ENCODE peak calls at places on chromosomes 12 and 14, in nine cellular contexts. V is GM23248; H is mesendoderm; X is aorta; Q is colonic mucosa; J is brain microvascular endothelial cell; D is effector memory CD4-positive, alpha-beta T cell; Y is GM23338; M is AG04450. K is an unnamed sample.

GRCh38 chr14:50667491-50668007 is 557 bp downstream of the SAV1 start:
- DNase-seq in D (peak), H (peak), Q (peak), X (peak), M (no peak), Y (peak), J (no peak), V (no peak), K (peak)

GRCh38 chr12:132620113-132620892 is 1.7 kb downstream of the P2RX2 start:
- DNase-seq in Y (no peak), X (no peak), D (no peak), H (no peak), M (no peak), V (no peak), J (no peak), Q (no peak), K (peak)

GRCh38 chr12:115129727-115130126 is 445.8 kb upstream of the TBX3 start:
- DNase-seq in D (no peak), Q (no peak), V (no peak), X (no peak), H (no peak), M (no peak), Y (no peak), J (no peak), K (no peak)

GRCh38 chr14:55354500-55354899 is 57.1 kb downstream of the ATG14 start:
- DNase-seq in H (peak), V (peak), Y (peak), X (no peak), J (peak), Q (peak), M (no peak), D (peak), K (no peak)

GRCh38 chr14:35369701-35370191 is 34.8 kb downstream of the NFKBIA start:
- DNase-seq in Q (no peak), D (no peak), Y (no peak), H (no peak), X (peak), M (no peak), V (peak), J (no peak), K (no peak)

GRCh38 chr14:74290415-74290814 is 12.3 kb downstream of the ABCD4 start:
- DNase-seq in D (no peak), M (no peak), V (peak), X (no peak), Q (no peak), H (peak), J (peak), Y (peak), K (no peak)

GRCh38 chr12:12379831-12380730 is 23.2 kb downstream of the BORCS5 start:
- DNase-seq in J (no peak), X (no peak), D (peak), H (no peak), Y (no peak), Q (no peak), M (no peak), V (peak), K (no peak)

GRCh38 chr12:54038760-54039414 is 6.0 kb downstream of the HOXC5 start:
- DNase-seq in V (no peak), X (no peak), M (no peak), Q (no peak), H (no peak), Y (no peak), D (no peak), J (no peak), K (no peak)

GRCh38 chr14:74242055-74243042 is 3.1 kb downstream of the VSX2 start:
- DNase-seq in H (no peak), Y (peak), D (no peak), M (no peak), V (no peak), Q (no peak), X (no peak), J (no peak), K (no peak)

GRCh38 chr12:44000309-44000952 is 164.6 kb downstream of the TMEM117 start:
- DNase-seq in Q (peak), H (peak), Y (peak), J (peak), M (peak), D (no peak), X (peak), V (peak), K (no peak)

GRCh38 chr14:91613459-91614145 is 103.5 kb upstream of the PPP4R3A start:
- DNase-seq in D (no peak), J (no peak), M (no peak), H (no peak), Q (no peak), V (peak), Y (no peak), X (no peak), K (no peak)

GRCh38 chr12:47995976-47996375 is 8.3 kb downstream of the COL2A1 start:
- DNase-seq in M (peak), D (no peak), H (no peak), X (no peak), J (peak), V (no peak), Y (no peak), Q (no peak), K (no peak)

GRCh38 chr12:6957741-6958608 is 6.8 kb downstream of the PTPN6 start:
- DNase-seq in X (no peak), J (no peak), H (no peak), D (no peak), Y (no peak), M (no peak), V (no peak), Q (no peak), K (no peak)

GRCh38 chr12:6954754-6955461 is 3.8 kb downstream of the PTPN6 start:
- DNase-seq in Y (no peak), Q (no peak), H (no peak), X (peak), V (no peak), J (no peak), M (no peak), D (no peak), K (no peak)

GRCh38 chr12:6957151-6957701 is 6.1 kb downstream of the PTPN6 start:
- DNase-seq in H (no peak), X (no peak), J (no peak), V (no peak), D (no peak), Y (no peak), Q (no peak), M (no peak), K (no peak)

GRCh38 chr12:6955462-6956331 is 4.5 kb downstream of the PTPN6 start:
- DNase-seq in D (no peak), V (no peak), Q (no peak), J (no peak), Y (no peak), X (peak), H (no peak), M (no peak), K (no peak)

DNA sequence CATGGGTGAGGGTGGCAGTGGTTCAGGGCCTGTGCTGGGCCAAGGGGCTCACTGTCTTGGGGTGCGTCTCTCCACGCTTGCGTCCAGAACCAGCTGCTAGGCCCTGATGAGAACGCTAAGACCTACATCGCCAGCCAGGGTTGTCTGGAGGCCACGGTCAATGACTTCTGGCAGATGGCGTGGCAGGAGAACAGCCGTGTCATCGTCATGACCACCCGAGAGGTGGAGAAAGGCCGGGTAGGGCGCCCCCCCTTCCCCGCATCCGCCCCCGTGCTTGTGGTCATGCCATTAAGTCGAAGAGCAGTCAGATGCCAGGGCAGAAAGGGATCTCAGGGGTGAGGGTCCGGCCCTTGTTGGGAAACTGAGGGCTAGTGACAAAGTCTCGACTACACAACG is 5.2 kb downstream of the PTPN6 start:
- DNase-seq in V (no peak), D (no peak), J (no peak), Y (no peak), M (no peak), Q (no peak), X (peak), H (no peak), K (no peak)
- H3K4me3 ChIP-seq in V (no peak), D (no peak), J (no peak), Y (no peak), M (no peak), Q (no peak), X (no peak), H (no peak), K (no peak)

DNA sequence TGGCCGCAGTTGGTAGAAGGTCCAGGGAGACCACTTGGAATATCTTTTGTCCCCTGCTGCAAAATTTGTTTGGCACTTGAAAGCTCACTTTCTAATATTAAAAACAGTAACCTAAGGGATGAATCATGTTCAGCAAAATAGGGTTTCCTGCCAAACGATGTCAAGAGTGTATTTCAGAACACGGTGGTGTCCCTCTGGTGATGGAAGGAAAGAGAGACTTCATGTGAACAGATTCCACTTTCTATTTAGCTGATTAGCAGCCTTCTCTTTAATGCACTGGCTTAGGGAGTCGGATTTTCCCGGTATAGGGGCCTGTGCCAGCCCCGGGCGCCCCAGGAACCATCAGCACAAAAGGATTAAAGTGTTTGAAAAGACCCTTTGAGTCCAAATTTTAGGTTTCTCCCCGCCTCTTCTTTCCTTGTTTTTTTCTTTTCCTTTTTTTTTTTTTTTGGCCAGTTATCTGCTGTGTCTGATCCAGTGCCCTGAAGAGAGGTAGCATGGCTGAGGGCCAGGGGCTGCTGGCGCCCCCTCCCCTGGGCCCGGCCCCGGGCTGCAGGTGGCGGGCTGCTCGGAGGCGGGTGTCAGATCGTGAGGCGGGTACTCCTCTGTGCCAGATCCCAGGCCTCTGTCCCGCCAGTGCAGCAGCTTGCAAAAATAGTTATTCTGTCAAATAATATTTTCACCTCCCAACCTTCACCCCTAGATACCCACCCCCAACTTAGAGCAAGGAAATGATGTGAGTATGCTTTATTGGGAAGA is 88.3 kb downstream of the TESC start:
- DNase-seq in V (peak), X (no peak), J (no peak), D (no peak), Q (no peak), M (no peak), Y (no peak), H (no peak), K (peak)
- H3K27ac ChIP-seq in V (no peak), X (no peak), J (no peak), D (no peak), Q (no peak), M (no peak), Y (peak), H (no peak), K (no peak)

DNA sequence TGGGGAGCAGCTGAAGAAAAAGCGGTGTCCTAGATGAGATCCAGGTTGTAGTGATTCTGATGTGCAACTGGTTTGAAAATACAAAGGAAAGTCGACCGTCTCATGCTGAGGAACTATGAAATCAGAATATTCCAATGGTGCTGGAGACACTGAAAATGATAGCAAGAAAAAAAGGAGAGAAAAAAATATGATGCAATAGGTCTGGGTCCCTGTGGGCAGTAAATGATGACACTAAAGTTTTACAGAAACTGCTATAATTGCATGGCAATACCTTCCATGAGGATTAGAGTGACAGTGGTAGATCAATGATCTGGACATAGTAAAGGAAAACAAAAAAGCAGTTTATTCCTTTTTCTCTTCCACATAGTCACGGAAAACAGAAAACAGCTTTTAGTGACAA is 2.3 kb downstream of the PYM1 start:
- DNase-seq in M (no peak), D (no peak), Y (no peak), X (no peak), J (no peak), H (no peak), V (peak), Q (no peak), K (no peak)
- H3K4me3 ChIP-seq in M (peak), D (no peak), Y (peak), X (no peak), J (no peak), H (no peak), V (peak), Q (no peak), K (no peak)

DNA sequence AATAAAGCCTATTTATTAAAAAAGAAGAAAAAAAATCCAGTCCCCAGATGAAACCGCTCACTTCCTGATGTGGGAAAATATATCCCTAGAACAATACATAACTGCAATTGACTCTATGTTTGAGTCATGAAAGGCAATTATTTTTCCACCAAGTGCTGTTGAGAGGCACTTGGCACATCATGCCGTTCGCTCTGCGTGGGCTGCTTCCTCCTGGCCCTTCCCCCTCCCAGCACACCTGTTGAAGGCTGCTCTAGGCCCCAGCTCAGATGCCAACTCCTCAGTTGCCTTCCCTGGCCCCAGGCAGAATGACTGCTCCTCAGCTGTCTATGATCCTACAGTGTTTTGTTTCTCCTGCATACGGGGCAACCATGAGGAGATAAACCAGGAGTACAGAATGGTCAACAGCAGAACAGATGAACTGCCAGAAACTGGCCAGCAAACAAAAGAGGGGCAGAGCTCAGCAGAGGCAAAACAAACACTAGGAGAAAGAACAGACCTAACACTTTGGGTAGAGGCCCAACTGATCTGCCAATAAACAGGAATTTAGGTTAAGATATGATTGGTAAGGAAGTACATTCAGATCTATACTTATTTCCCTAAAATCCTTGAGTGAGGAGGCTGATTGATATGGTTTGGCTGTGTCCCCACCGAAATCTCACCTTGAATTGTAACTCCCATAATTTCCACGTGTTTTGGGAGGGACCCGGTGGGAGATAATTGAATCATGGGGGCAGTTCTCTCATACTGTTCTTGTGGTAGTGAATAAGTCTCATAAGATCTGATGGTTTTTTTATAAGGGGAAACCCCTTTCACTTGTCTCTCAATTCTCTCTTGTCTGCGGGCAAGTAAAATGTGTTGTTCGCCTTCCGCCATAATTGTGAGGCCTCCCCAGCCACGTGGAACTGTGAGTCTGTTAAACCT is 58.7 kb downstream of the SLC38A1 start:
- DNase-seq in H (peak), X (no peak), Q (peak), M (no peak), Y (peak), D (peak), J (no peak), V (no peak), K (peak)
- H3K27ac ChIP-seq in H (no peak), X (no peak), Q (peak), M (no peak), Y (peak), D (peak), J (no peak), V (peak), K (peak)

GRCh38 chr12:113200016-113200797 is 14.7 kb downstream of the RITA1 start:
- DNase-seq in D (no peak), Q (no peak), M (no peak), H (no peak), J (no peak), V (no peak), Y (no peak), X (peak), K (no peak)

GRCh38 chr12:113204806-113205205 is 16.5 kb upstream of the TPCN1 start:
- DNase-seq in Q (no peak), J (no peak), X (no peak), H (no peak), V (no peak), D (no peak), M (no peak), Y (no peak), K (no peak)

GRCh38 chr12:113203852-113204760 is 17.2 kb upstream of the TPCN1 start:
- DNase-seq in H (no peak), M (no peak), D (no peak), V (no peak), Y (no peak), J (no peak), X (no peak), Q (no peak), K (no peak)

GRCh38 chr12:113201187-113202177 is 16.0 kb downstream of the RITA1 start:
- DNase-seq in X (peak), J (no peak), D (no peak), Q (no peak), M (no peak), Y (no peak), H (no peak), V (no peak), K (peak)

GRCh38 chr12:113202300-113203075 is 17.0 kb downstream of the RITA1 start:
- DNase-seq in Y (no peak), X (peak), M (no peak), V (no peak), H (no peak), Q (no peak), D (no peak), J (no peak), K (no peak)
- H3K4me3 ChIP-seq in Y (no peak), X (no peak), M (no peak), V (no peak), H (no peak), Q (no peak), D (no peak), J (no peak), K (no peak)